ENCODE peak calls at places on chromosomes 7 and 10, in ten cellular contexts. I, Y, R, O, V, E, C, S, Q and Z are unnamed samples.
A peak's percentile ranks its signal among the peaks of the same experiment; 100 is the strongest.

GRCh38 chr7:99428972-99429566 is 9.5 kb downstream of the PTCD1 start:
- DNase-seq in R (no peak), E (no peak), Q (no peak), I (peak; percentile 15), V (no peak), C (no peak), O (no peak), Y (no peak), S (no peak), Z (no peak)

GRCh38 chr10:28785018-28785417 is 107.7 kb downstream of the BAMBI start:
- DNase-seq in I (no peak), O (no peak), R (no peak), E (no peak), S (no peak), V (no peak), Y (no peak), Q (no peak), C (no peak), Z (no peak)

GRCh38 chr10:11612004-11613001 is 853 bp upstream of the USP6NL start:
- DNase-seq in R (no peak), I (peak; percentile 11), V (no peak), E (no peak), C (peak; percentile 15), S (no peak), Q (peak; percentile 53), O (no peak), Y (no peak), Z (no peak)

GRCh38 chr7:99120503-99120902 is 23.4 kb downstream of the SMURF1 start:
- DNase-seq in V (no peak), C (no peak), R (no peak), S (no peak), E (no peak), O (no peak), I (no peak), Q (peak; percentile 87), Y (no peak), Z (no peak)

GRCh38 chr10:113438660-113439059 is 114.2 kb upstream of the HABP2 start:
- DNase-seq in E (no peak), C (peak; percentile 24), O (no peak), S (no peak), Y (peak; percentile 16), Q (no peak), I (no peak), R (no peak), V (no peak), Z (no peak)

GRCh38 chr10:5968681-5969453 is 8.5 kb downstream of the IL15RA start:
- DNase-seq in C (peak; percentile 29), O (no peak), E (no peak), R (no peak), I (no peak), V (no peak), Q (no peak), Y (no peak), S (no peak), Z (no peak)

GRCh38 chr7:3244241-3244814 is 56.7 kb upstream of the SDK1 start:
- DNase-seq in Q (no peak), Y (no peak), R (no peak), V (no peak), C (no peak), I (no peak), E (no peak), S (no peak), O (no peak), Z (no peak)

GRCh38 chr10:84824525-84824924 is 496.1 kb downstream of the CCSER2 start:
- DNase-seq in R (no peak), O (no peak), E (no peak), V (no peak), C (no peak), S (no peak), Q (no peak), Y (no peak), I (no peak), Z (no peak)

GRCh38 chr7:141362580-141363435 is 188.4 kb upstream of the AGK start:
- DNase-seq in Q (no peak), I (no peak), Y (peak; percentile 21), O (no peak), C (no peak), E (no peak), S (no peak), R (no peak), V (no peak), Z (no peak)

GRCh38 chr10:3955493-3955892 is 170.5 kb upstream of the KLF6 start:
- DNase-seq in V (no peak), Q (no peak), O (no peak), E (no peak), Y (no peak), S (no peak), C (peak; percentile 52), I (no peak), R (no peak), Z (no peak)

GRCh38 chr7:84640637-84641036 is 446.0 kb upstream of the SEMA3A start:
- DNase-seq in C (no peak), O (no peak), V (no peak), Y (no peak), I (no peak), S (no peak), Q (no peak), R (no peak), E (no peak), Z (no peak)